ENCODE peak calls at places on chromosomes 6 and 20, in nine cellular contexts. C is Peyer's patch, K is esophagus squamous epithelium, V is fibroblast of lung, J is lower lobe of right lung, H is HepG2, Y is psoas muscle, L is SK-N-SH, O is cardiac muscle cell. M is an unnamed sample.
A peak's percentile ranks its signal among the peaks of the same experiment; 100 is the strongest.

GRCh38 chr6:109853951-109854350 is 124.2 kb upstream of the GPR6 start:
- DNase-seq in K (no peak), O (no peak), C (no peak), Y (no peak), J (no peak), L (no peak), H (no peak), V (no peak), M (no peak)

GRCh38 chr6:21971540-21971939 is 325.3 kb downstream of the PRL start:
- DNase-seq in J (no peak), V (no peak), K (no peak), O (peak; percentile 21), H (no peak), C (no peak), Y (no peak), L (no peak), M (no peak)

GRCh38 chr6:75590370-75590769 is 11.3 kb upstream of the SENP6 start:
- DNase-seq in J (no peak), Y (no peak), K (no peak), V (no peak), L (no peak), H (no peak), O (no peak), C (no peak), M (no peak)

GRCh38 chr6:112349915-112350314 is 2.8 kb downstream of the RFPL4B start:
- DNase-seq in V (no peak), J (no peak), O (no peak), Y (peak; percentile 21), K (no peak), H (no peak), L (no peak), C (no peak), M (no peak)

GRCh38 chr6:20211037-20211940 is 980 bp downstream of the MBOAT1 start:
- DNase-seq in V (peak; percentile 53), L (no peak), O (no peak), J (no peak), Y (no peak), H (no peak), C (peak; percentile 36), K (no peak), M (no peak)

GRCh38 chr6:9522101-9522500 is 892.8 kb downstream of the TFAP2A start:
- DNase-seq in V (no peak), Y (no peak), C (no peak), O (no peak), L (no peak), K (no peak), H (no peak), J (no peak), M (no peak)

GRCh38 chr6:155314773-155315515 is 660 bp upstream of the TFB1M start:
- DNase-seq in K (no peak), H (peak; percentile 93), L (peak; percentile 46), V (peak; percentile 90), O (no peak), C (peak; percentile 74), J (peak; percentile 70), Y (peak; percentile 59), M (peak; percentile 71)

GRCh38 chr6:484086-484728 is 92.7 kb downstream of the IRF4 start:
- DNase-seq in L (no peak), C (no peak), K (no peak), H (no peak), V (no peak), Y (no peak), O (no peak), J (no peak), M (no peak)

GRCh38 chr6:32637219-32637880 is at the start of gene HLA-DQA1:
- DNase-seq in V (no peak), Y (no peak), K (no peak), H (no peak), L (no peak), O (no peak), J (no peak), C (peak; percentile 75), M (no peak)

GRCh38 chr6:39062014-39062740 is 13.6 kb downstream of the GLP1R start:
- DNase-seq in O (no peak), H (no peak), V (no peak), J (no peak), C (no peak), L (peak; percentile 80), K (no peak), Y (no peak), M (no peak)

GRCh38 chr6:47681201-47681990 is 17.0 kb upstream of the ADGRF4 start:
- DNase-seq in J (no peak), L (no peak), H (no peak), V (no peak), K (no peak), Y (no peak), O (no peak), C (no peak), M (no peak)

GRCh38 chr6:84150680-84151079 is 76.8 kb downstream of the CEP162 start:
- DNase-seq in O (no peak), L (no peak), C (no peak), J (no peak), V (peak; percentile 95), Y (no peak), H (no peak), K (no peak), M (no peak)

GRCh38 chr6:29011276-29011734 is 6.2 kb upstream of the ZNF311 start:
- DNase-seq in O (peak; percentile 64), C (no peak), K (no peak), V (peak; percentile 67), Y (no peak), J (no peak), H (no peak), L (peak; percentile 72), M (no peak)

GRCh38 chr6:159788276-159788675 is 1.1 kb downstream of the TCP1 start:
- DNase-seq in C (no peak), K (no peak), L (no peak), V (no peak), H (no peak), Y (no peak), J (no peak), O (no peak), M (no peak)

GRCh38 chr6:72865467-72865866 is 243.6 kb downstream of the KCNQ5 start:
- DNase-seq in C (no peak), K (no peak), J (no peak), O (no peak), H (no peak), Y (peak; percentile 37), L (no peak), V (peak; percentile 20), M (no peak)

GRCh38 chr20:53032021-53033001 is 60.2 kb downstream of the TSHZ2 start:
- DNase-seq in K (no peak), V (peak; percentile 88), L (no peak), C (no peak), J (no peak), O (no peak), H (no peak), Y (no peak), M (no peak)

GRCh38 chr6:27591660-27592059 is 118.8 kb upstream of the ZNF184 start:
- DNase-seq in K (no peak), L (no peak), J (no peak), Y (no peak), O (peak; percentile 15), V (peak; percentile 53), C (no peak), H (peak; percentile 72), M (no peak)

GRCh38 chr6:168297643-168298042 is 21.9 kb downstream of the DACT2 start:
- DNase-seq in L (no peak), C (no peak), K (no peak), J (no peak), Y (no peak), O (no peak), H (no peak), V (no peak), M (no peak)

GRCh38 chr6:170439366-170440351 is 113.4 kb downstream of the PSMB1 start:
- DNase-seq in J (no peak), K (no peak), V (no peak), H (no peak), O (no peak), C (no peak), Y (peak; percentile 57), L (peak; percentile 29), M (peak; percentile 54)
- H3K4me1 ChIP-seq in J (peaks cover 7% of the 10 kb centered on the region), K (peaks cover 10% of the 10 kb centered on the region), V (peaks cover 22% of the 10 kb centered on the region), H (peaks cover 10% of the 10 kb centered on the region), O (peaks cover 21% of the 10 kb centered on the region), C (no peaks in the 10 kb centered on the region), Y (peaks cover 23% of the 10 kb centered on the region), L (peaks cover 35% of the 10 kb centered on the region), M (peaks cover 6% of the 10 kb centered on the region)

DNA sequence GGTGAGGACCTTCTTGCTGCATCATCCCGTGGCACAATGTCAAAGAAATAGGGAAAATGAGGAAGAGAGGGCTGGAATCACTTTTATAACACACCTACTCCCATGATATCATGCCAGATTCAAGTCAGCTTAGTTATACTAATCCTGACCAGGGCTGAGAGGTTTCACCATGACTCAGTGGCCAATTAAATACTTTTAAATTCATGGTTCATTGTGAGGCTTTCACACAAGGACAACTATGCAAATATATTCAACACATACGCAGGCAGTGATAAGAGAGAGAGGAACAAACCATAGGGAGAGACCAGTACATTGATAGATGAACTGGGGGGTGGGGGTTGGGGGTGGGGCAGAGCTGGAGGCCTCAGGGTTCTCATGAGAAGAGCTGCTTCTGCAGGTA is 313.1 kb downstream of the LRFN2 start:
- DNase-seq in Y (no peak), L (no peak), C (no peak), K (no peak), O (no peak), V (no peak), J (no peak), H (no peak), M (no peak)
- H3K27ac ChIP-seq in Y (no peak overlapping the region), L (no peak overlapping the region), C (no peak overlapping the region), K (peak overlapping the region; percentile 29), O (no peak overlapping the region), V (no peak overlapping the region), J (no peak overlapping the region), H (no peak overlapping the region), M (no peak overlapping the region)

GRCh38 chr20:62377064-62377461 is 9.8 kb upstream of the RPS21 start:
- DNase-seq in L (no peak), O (no peak), K (no peak), Y (no peak), H (no peak), C (no peak), V (no peak), J (no peak), M (no peak)
- H3K4me1 ChIP-seq in L (peaks cover 40% of the 10 kb centered on the region), O (peaks cover 22% of the 10 kb centered on the region), K (peaks cover 47% of the 10 kb centered on the region), Y (peaks cover 17% of the 10 kb centered on the region), H (peaks cover 54% of the 10 kb centered on the region), C (no peaks in the 10 kb centered on the region), V (peaks cover 29% of the 10 kb centered on the region), J (peaks cover 54% of the 10 kb centered on the region), M (peaks cover 46% of the 10 kb centered on the region)

DNA sequence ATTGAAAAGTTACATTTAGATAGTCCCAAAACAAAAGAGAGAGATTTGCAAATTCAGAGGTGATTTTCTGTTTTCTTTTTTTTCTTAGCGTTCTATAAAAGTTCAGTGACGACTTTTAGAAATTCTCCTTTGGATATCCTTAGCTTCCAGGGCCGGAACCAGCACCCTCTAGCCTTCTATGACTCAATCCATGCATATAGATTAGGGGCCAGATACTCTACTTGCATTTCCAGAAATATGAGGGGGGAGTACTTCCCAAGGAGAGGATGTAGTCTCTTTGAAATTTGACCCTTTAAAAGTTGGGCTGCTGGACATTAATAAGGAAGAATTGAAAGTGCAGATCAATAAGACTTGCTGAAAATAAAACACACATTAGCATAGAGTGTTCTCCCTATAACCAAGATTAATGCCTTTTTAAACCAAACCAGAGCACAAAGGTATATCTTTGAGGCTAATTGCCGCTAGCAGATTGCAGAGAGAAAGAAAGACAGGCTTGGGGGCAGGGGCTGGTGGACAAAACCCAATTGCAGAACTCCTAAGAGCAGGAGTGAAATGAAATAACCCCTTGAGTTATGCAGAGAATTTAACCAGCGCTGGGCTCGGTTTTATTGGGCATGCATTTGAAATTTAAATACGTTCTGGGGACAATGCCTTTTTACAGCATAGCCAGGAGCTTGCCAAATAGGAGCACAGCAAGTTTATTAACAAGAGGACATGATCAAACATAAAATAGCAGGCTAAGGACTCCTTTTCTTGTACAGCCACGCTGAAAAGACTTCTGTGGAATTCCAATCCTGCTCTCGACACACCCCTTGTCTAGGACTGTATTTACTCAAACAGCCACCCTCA is 108.1 kb upstream of the SALL4 start:
- DNase-seq in K (no peak), H (no peak), C (no peak), J (no peak), L (peak; percentile 36), Y (no peak), O (peak; percentile 42), V (no peak), M (no peak)
- H3K27ac ChIP-seq in K (no peak overlapping the region), H (no peak overlapping the region), C (no peak overlapping the region), J (peak overlapping the region; percentile 41), L (peak overlapping the region; percentile 41), Y (no peak overlapping the region), O (peak overlapping the region; percentile 16), V (no peak overlapping the region), M (peak overlapping the region; percentile 17)

M was measured in upper lobe of right lung.